ENCODE peak calls at places on chromosomes 7 and 10, in nine cellular contexts. A is NT2/D1, U is IMR-90, R is hepatocyte, G is neural progenitor cell, L is endothelial cell of umbilical vein, Z is Peyer's patch, X is GM23338, H is tibial nerve. N is an unnamed sample.
A peak's percentile ranks its signal among the peaks of the same experiment; 100 is the strongest.

GRCh38 chr10:33334170-33334838 is at the start of gene NRP1:
- DNase-seq in A (no peak), U (no peak), R (peak; percentile 47), G (peak; percentile 70), L (peak; percentile 64), Z (peak; percentile 65), X (peak; percentile 58), H (no peak), N (peak; percentile 49)

GRCh38 chr10:126331101-126331500 is 57.2 kb downstream of the ADAM12 start:
- DNase-seq in A (no peak), U (peak; percentile 85), R (no peak), G (no peak), L (no peak), Z (no peak), X (no peak), H (no peak), N (no peak)

GRCh38 chr7:134188311-134188710 is 61.2 kb downstream of the LRGUK start:
- DNase-seq in A (no peak), U (no peak), R (no peak), G (no peak), L (no peak), Z (no peak), X (no peak), H (no peak), N (no peak)

GRCh38 chr10:100829103-100829870 is 83.5 kb upstream of the SLF2 start:
- DNase-seq in A (no peak), U (no peak), R (no peak), G (peak; percentile 62), L (no peak), Z (no peak), X (peak; percentile 67), H (no peak), N (peak; percentile 62)

GRCh38 chr10:67837519-67838314 is at the start of gene DNAJC12:
- DNase-seq in A (no peak), U (peak; percentile 82), R (peak; percentile 62), G (peak; percentile 51), L (peak; percentile 46), Z (no peak), X (peak; percentile 65), H (no peak), N (peak; percentile 22)

GRCh38 chr7:3210531-3210930 is 90.5 kb upstream of the SDK1 start:
- DNase-seq in A (no peak), U (no peak), R (no peak), G (peak; percentile 40), L (no peak), Z (no peak), X (peak; percentile 47), H (no peak), N (no peak)

GRCh38 chr7:46168671-46169383 is 247.8 kb upstream of the IGFBP3 start:
- DNase-seq in A (no peak), U (peak; percentile 72), R (no peak), G (no peak), L (no peak), Z (no peak), X (no peak), H (no peak), N (no peak)

GRCh38 chr7:8434290-8435002 is 1.0 kb downstream of the NXPH1 start:
- DNase-seq in A (peak; percentile 56), U (no peak), R (no peak), G (peak; percentile 51), L (no peak), Z (no peak), X (peak; percentile 80), H (no peak), N (peak; percentile 45)

GRCh38 chr7:134660242-134660785 is 13.7 kb downstream of the BPGM start:
- DNase-seq in A (no peak), U (peak; percentile 37), R (peak; percentile 10), G (no peak), L (no peak), Z (no peak), X (no peak), H (no peak), N (no peak)

GRCh38 chr7:45236666-45237065 is 79.1 kb downstream of the RAMP3 start:
- DNase-seq in A (no peak), U (peak; percentile 39), R (no peak), G (no peak), L (peak; percentile 80), Z (no peak), X (no peak), H (no peak), N (no peak)

GRCh38 chr7:69610675-69611037 is 12.4 kb downstream of the AUTS2 start:
- DNase-seq in A (no peak), U (no peak), R (no peak), G (no peak), L (no peak), Z (no peak), X (no peak), H (no peak), N (no peak)

GRCh38 chr10:110480387-110480786 is 17.3 kb upstream of the DUSP5 start:
- DNase-seq in A (no peak), U (no peak), R (no peak), G (no peak), L (no peak), Z (no peak), X (no peak), H (no peak), N (no peak)

GRCh38 chr10:88990528-88991160 is at the start of gene FAS:
- DNase-seq in A (no peak), U (peak; percentile 57), R (peak; percentile 65), G (peak; percentile 55), L (peak; percentile 53), Z (peak; percentile 86), X (peak; percentile 69), H (peak; percentile 59), N (no peak)

DNA sequence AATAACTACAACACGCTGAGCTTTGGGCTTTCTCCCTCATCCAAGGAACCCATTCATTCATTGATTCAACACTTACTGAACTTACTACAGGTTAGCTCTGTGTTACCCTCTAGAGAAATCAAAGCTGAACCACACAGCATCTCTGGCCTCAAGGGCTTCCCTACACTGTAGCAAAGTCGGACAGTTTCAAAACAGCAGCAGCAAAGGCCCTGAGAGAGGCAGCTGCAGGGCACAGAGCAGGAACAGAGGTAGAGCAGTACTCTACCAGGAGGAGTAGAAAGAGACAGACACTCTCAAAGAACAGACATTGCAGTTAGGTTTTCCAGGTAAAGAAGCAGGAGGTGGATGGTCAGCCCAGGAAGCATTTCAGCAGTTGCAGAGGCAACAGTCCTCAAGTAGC is 16.1 kb downstream of the DOCK4 start:
- DNase-seq in A (no peak), U (no peak), R (no peak), G (no peak), L (no peak), Z (no peak), X (no peak), H (no peak), N (no peak)
- H3K36me3 ChIP-seq in A (no peaks in the 10 kb centered on the region), U (no peaks in the 10 kb centered on the region), R (no peaks in the 10 kb centered on the region), G (no peaks in the 10 kb centered on the region), L (no peaks in the 10 kb centered on the region), Z (no peaks in the 10 kb centered on the region), X (no peaks in the 10 kb centered on the region), H (no peaks in the 10 kb centered on the region), N (no peaks in the 10 kb centered on the region)

GRCh38 chr7:129122751-129123516 is 21.6 kb upstream of the TSPAN33 start:
- DNase-seq in A (no peak), U (peak; percentile 21), R (no peak), G (no peak), L (peak; percentile 11), Z (no peak), X (no peak), H (no peak), N (no peak)

GRCh38 chr7:129127154-129127553 is 17.4 kb upstream of the TSPAN33 start:
- DNase-seq in A (no peak), U (no peak), R (no peak), G (no peak), L (no peak), Z (no peak), X (no peak), H (no peak), N (no peak)

GRCh38 chr7:129126314-129126713 is 18.2 kb upstream of the TSPAN33 start:
- DNase-seq in A (no peak), U (no peak), R (no peak), G (no peak), L (no peak), Z (no peak), X (peak; percentile 74), H (no peak), N (no peak)

GRCh38 chr7:129122086-129122750 is 22.3 kb upstream of the TSPAN33 start:
- DNase-seq in A (no peak), U (no peak), R (no peak), G (no peak), L (no peak), Z (no peak), X (no peak), H (no peak), N (no peak)

GRCh38 chr7:129123517-129123872 is 21.0 kb upstream of the TSPAN33 start:
- DNase-seq in A (no peak), U (no peak), R (no peak), G (no peak), L (no peak), Z (no peak), X (no peak), H (no peak), N (no peak)
- H3K4me1 ChIP-seq in A (peaks cover 4% of the 10 kb centered on the region), U (no peaks in the 10 kb centered on the region), R (no peaks in the 10 kb centered on the region), G (peaks cover 5% of the 10 kb centered on the region), L (no peaks in the 10 kb centered on the region), Z (no peaks in the 10 kb centered on the region), X (no peaks in the 10 kb centered on the region), H (no peaks in the 10 kb centered on the region), N (no peaks in the 10 kb centered on the region)

DNA sequence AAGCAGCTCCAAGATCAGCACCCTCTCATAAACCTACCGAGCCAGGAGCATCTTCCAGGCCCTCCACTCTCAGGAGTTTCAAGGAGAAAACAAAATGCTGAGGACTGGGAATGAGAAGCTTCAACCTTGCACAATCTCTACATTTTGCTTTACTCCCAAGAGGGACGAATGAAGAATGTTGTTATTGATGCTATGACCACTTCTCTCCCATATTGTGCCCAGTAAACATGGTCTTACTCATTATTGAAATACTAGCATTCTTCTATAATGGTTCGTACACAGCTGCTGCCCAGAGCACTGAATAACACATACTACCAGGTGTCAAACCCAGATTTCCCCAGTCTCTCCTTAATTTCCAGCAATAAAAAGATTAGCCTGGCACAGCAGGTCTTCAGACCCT is 63.4 kb upstream of the BET1 start:
- DNase-seq in A (no peak), U (peak; percentile 18), R (no peak), G (no peak), L (no peak), Z (no peak), X (no peak), H (no peak), N (no peak)
- H3K36me3 ChIP-seq in A (no peaks in the 10 kb centered on the region), U (no peaks in the 10 kb centered on the region), R (no peaks in the 10 kb centered on the region), G (no peaks in the 10 kb centered on the region), L (no peaks in the 10 kb centered on the region), Z (no peaks in the 10 kb centered on the region), X (no peaks in the 10 kb centered on the region), H (no peaks in the 10 kb centered on the region), N (no peaks in the 10 kb centered on the region)

DNA sequence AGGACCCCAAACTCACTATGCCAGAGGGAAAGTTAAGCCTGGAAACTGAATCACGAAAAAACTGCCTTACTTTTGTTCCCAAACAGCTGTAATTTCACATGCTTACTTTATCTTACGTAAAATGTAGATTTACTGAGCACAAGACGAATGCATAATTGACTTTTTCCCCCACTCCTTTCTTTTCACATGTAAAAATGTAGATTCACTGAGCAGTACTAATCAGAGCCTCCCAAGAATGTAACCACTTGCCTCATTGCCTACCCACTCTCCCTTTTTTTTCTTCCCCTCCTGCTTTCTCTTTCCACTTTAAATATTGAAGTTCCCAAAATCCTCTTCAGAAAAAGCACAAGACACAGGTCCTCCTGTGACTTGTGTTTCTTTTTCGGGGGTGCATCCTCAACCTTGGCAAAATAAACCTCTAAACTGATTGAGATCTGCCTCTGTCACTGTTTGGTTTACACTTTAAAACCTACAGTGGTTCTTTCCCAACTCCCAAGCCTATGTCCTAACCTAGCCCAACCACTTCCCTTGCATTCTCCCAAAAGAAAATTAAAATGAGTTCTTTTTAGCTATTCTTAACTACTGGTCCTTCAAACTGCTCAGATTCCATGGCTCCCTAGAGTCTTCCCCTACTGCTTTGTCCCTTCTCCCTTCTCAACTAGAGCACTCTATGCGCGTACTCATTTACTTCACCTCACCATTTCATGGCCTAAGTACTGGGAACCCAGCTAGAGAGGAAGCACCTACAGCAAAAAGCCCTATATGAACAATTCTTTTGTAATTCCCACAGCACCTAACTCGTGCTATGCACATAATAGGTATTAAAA is 236.6 kb upstream of the MKLN1 start:
- DNase-seq in A (peak; percentile 81), U (no peak), R (no peak), G (no peak), L (no peak), Z (no peak), X (peak; percentile 85), H (no peak), N (no peak)
- H3K4me1 ChIP-seq in A (no peaks in the 10 kb centered on the region), U (peaks cover 4% of the 10 kb centered on the region), R (no peaks in the 10 kb centered on the region), G (peaks cover 6% of the 10 kb centered on the region), L (no peaks in the 10 kb centered on the region), Z (peaks cover 7% of the 10 kb centered on the region), X (peaks cover 47% of the 10 kb centered on the region), H (peaks cover 86% of the 10 kb centered on the region), N (peaks cover 44% of the 10 kb centered on the region)

N was measured in HAP-1.